ENCODE peak calls at places on chromosomes 16 and 17, in eight cellular contexts. B, E, Y, G, P, J, T and C are unnamed samples.
A peak's percentile ranks its signal among the peaks of the same experiment; 100 is the strongest.

GRCh38 chr17:58120195-58120822 is 27.9 kb upstream of the OR4D1 start:
- DNase-seq in B (peak; percentile 55), E (peak; percentile 32), Y (peak; percentile 40), G (peak; percentile 55), P (peak; percentile 66), J (no peak), T (no peak), C (peak; percentile 55)

GRCh38 chr17:73934696-73935095 is 268.8 kb upstream of the RPL38 start:
- DNase-seq in B (no peak), E (no peak), Y (no peak), G (no peak), P (no peak), J (no peak), T (peak; percentile 34), C (no peak)

GRCh38 chr17:2943971-2944370 is 119.4 kb downstream of the OR1D5 start:
- DNase-seq in B (no peak), E (no peak), Y (no peak), G (no peak), P (no peak), J (peak; percentile 15), T (no peak), C (no peak)

GRCh38 chr16:88380619-88381018 is 2.1 kb upstream of the ZNF469 start:
- DNase-seq in B (no peak), E (no peak), Y (no peak), G (no peak), P (no peak), J (peak; percentile 23), T (no peak), C (no peak)

GRCh38 chr16:11386054-11386680 is 40.9 kb downstream of the RMI2 start:
- DNase-seq in B (no peak), E (no peak), Y (no peak), G (peak; percentile 42), P (peak; percentile 49), J (no peak), T (no peak), C (no peak)

GRCh38 chr16:30710971-30711370 is 12.0 kb downstream of the SRCAP start:
- DNase-seq in B (no peak), E (no peak), Y (no peak), G (no peak), P (no peak), J (no peak), T (no peak), C (no peak)

GRCh38 chr16:30649725-30650368 is 913 bp upstream of the PRR14 start:
- DNase-seq in B (no peak), E (no peak), Y (no peak), G (no peak), P (peak; percentile 65), J (peak; percentile 76), T (no peak), C (no peak)

GRCh38 chr17:27569257-27569722 is 61.7 kb upstream of the LGALS9 start:
- DNase-seq in B (no peak), E (no peak), Y (no peak), G (peak; percentile 79), P (peak; percentile 87), J (no peak), T (no peak), C (peak; percentile 51)

GRCh38 chr17:55285340-55286301 is 20.9 kb downstream of the HLF start:
- DNase-seq in B (peak; percentile 56), E (peak; percentile 19), Y (no peak), G (no peak), P (no peak), J (peak; percentile 89), T (no peak), C (no peak)

GRCh38 chr17:42618442-42619150 is 9.1 kb downstream of the TUBG1 start:
- DNase-seq in B (no peak), E (no peak), Y (no peak), G (peak; percentile 81), P (no peak), J (peak; percentile 61), T (no peak), C (peak; percentile 50)

GRCh38 chr17:45581860-45582259 is 91.3 kb upstream of the PLEKHM1 start:
- DNase-seq in B (no peak), E (no peak), Y (no peak), G (no peak), P (no peak), J (no peak), T (no peak), C (no peak)

GRCh38 chr16:56300901-56301351 is 109.6 kb downstream of the GNAO1 start:
- DNase-seq in B (peak; percentile 53), E (no peak), Y (no peak), G (no peak), P (no peak), J (no peak), T (no peak), C (no peak)

GRCh38 chr17:70059649-70060048 is 15.4 kb upstream of the KCNJ16 start:
- DNase-seq in B (no peak), E (no peak), Y (no peak), G (no peak), P (no peak), J (no peak), T (no peak), C (no peak)